ENCODE peak calls at places on chromosomes 16 and 17, in seven cellular contexts. G is WTC11, N is upper lobe of right lung, R is mucosa of descending colon, C is activated B cell treated with CpG ODN at 0.5 μM for 24 hours, Q is upper lobe of left lung, Z is stomach. E is an unnamed sample.

GRCh38 chr17:61495161-61495857 is 43.1 kb downstream of the TBX4 start:
- DNase-seq in N (no peak), Q (no peak), G (no peak), Z (no peak), R (no peak), C (no peak), E (no peak)

GRCh38 chr17:9308069-9308468 is 267.6 kb downstream of the STX8 start:
- DNase-seq in G (no peak), R (no peak), Q (no peak), Z (no peak), N (no peak), C (no peak), E (no peak)

GRCh38 chr17:32659419-32659842 is 172.6 kb downstream of the CDK5R1 start:
- DNase-seq in G (peak; percentile 83), C (peak; percentile 43), Z (peak; percentile 77), R (peak; percentile 87), N (peak; percentile 70), Q (no peak), E (peak; percentile 79)

GRCh38 chr17:42153919-42154491 is 784 bp downstream of the RAB5C start:
- DNase-seq in C (no peak), G (no peak), N (no peak), Z (no peak), R (no peak), Q (no peak), E (no peak)

GRCh38 chr16:68257906-68258800 is 6.2 kb upstream of the SLC7A6 start:
- DNase-seq in N (peak; percentile 76), R (peak; percentile 51), Q (no peak), G (no peak), Z (no peak), C (no peak), E (no peak)

GRCh38 chr17:10116676-10117075 is 81.7 kb downstream of the GAS7 start:
- DNase-seq in Q (no peak), C (no peak), Z (no peak), R (no peak), N (no peak), G (no peak), E (no peak)

GRCh38 chr16:89697616-89698331 is 3.7 kb downstream of the SPATA2L start:
- DNase-seq in Z (no peak), C (no peak), R (peak; percentile 14), G (no peak), N (no peak), Q (peak; percentile 83), E (no peak)

GRCh38 chr16:64991011-64991410 is 130.9 kb downstream of the CDH11 start:
- DNase-seq in R (no peak), C (no peak), Z (no peak), G (no peak), Q (no peak), N (no peak), E (no peak)

GRCh38 chr16:10501016-10501607 is 79.3 kb downstream of the EMP2 start:
- DNase-seq in N (no peak), R (no peak), C (no peak), G (no peak), Z (no peak), Q (no peak), E (no peak)

GRCh38 chr17:47311420-47311819 is 12.3 kb upstream of the EFCAB13 start:
- DNase-seq in C (no peak), G (no peak), N (no peak), Z (no peak), Q (no peak), R (no peak), E (no peak)

GRCh38 chr17:39123627-39124026 is 27.8 kb downstream of the PLXDC1 start:
- DNase-seq in R (no peak), Q (no peak), Z (no peak), C (no peak), G (no peak), N (no peak), E (no peak)

GRCh38 chr16:59881366-59881765 is 1147.2 kb upstream of the GOT2 start:
- DNase-seq in N (no peak), G (no peak), R (no peak), Q (no peak), C (no peak), Z (no peak), E (no peak)

GRCh38 chr16:17603614-17604013 is 132.9 kb upstream of the XYLT1 start:
- DNase-seq in G (no peak), Z (no peak), C (no peak), R (no peak), N (no peak), Q (no peak), E (no peak)

GRCh38 chr17:3970668-3971067 is 6.4 kb upstream of the ATP2A3 start:
- DNase-seq in C (no peak), N (no peak), Z (no peak), R (no peak), G (no peak), Q (no peak), E (no peak)

GRCh38 chr17:70053241-70054234 is 21.5 kb upstream of the KCNJ16 start:
- DNase-seq in Q (no peak), G (no peak), R (no peak), C (no peak), Z (no peak), N (no peak), E (no peak)

GRCh38 chr16:73065617-73066313 is 17.8 kb upstream of the ZFHX3 start:
- DNase-seq in N (peak; percentile 71), G (no peak), Q (peak; percentile 87), Z (no peak), C (no peak), R (peak; percentile 51), E (no peak)

GRCh38 chr16:87695534-87695933 is 70.3 kb downstream of the KLHDC4 start:
- DNase-seq in R (no peak), Z (no peak), C (no peak), Q (peak; percentile 66), G (no peak), N (no peak), E (no peak)

GRCh38 chr17:17403899-17404576 is 72.8 kb upstream of the MED9 start:
- DNase-seq in C (peak; percentile 30), R (peak; percentile 29), Z (no peak), G (no peak), Q (peak; percentile 82), N (peak; percentile 51), E (no peak)

DNA sequence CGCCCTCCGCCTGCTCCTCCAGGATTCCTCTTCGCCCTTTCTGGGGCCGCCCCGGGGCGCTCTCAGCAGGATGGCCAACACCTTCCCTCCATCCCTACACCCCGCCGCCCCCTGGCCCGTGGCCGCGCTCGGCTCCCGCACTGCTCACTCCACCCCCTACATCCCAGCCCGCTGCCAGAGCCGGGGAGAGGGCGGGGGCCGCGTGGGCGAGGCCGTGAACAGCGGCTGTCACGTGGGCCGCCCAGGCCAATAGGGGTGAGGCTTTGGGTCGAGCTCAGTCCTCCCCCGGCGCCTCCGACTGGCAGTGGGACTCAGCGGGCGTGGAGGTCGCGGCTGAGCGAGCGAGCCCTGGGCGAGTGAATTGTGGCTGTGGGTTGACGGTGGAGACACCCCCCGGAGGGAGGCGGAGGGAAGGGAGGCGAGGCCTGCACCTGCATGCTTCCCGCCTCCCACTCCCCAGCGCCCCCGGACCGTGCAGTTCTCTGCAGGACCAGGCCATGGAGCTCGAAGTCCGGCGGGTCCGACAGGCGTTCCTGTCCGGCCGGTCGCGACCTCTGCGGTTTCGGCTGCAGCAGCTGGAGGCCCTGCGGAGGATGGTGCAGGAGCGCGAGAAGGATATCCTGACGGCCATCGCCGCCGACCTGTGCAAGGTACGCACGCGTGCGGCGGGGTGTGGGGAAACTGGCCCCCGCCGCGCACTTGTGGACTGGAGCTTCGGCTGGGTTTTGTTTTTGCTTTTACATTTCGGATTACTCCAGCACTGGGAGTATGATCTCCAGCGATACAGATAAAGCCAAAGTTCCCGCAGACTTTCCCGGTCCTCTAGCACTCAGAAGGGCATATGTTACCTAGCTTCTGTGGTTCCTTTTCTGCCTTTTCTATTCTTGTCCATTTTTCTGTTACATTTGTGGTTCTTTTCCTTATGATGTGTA is at the start of gene ALDH3A2:
- DNase-seq in N (peak; percentile 100), Q (peak; percentile 99), R (peak; percentile 98), C (peak; percentile 91), G (peak; percentile 89), Z (peak; percentile 97), E (peak; percentile 91)
- TF ChIP-seq CTCF in N (peak; percentile 26), Q (no peak), R (no peak), C (no peak), G (no peak), Z (peak; percentile 35), E (no peak)

GRCh38 chr17:75517277-75517865 is 1.0 kb downstream of the TSEN54 start:
- DNase-seq in C (no peak), N (peak; percentile 65), R (peak; percentile 71), Z (peak; percentile 42), Q (no peak), G (no peak), E (no peak)
- TF ChIP-seq CTCF in C (no peak), N (peak; percentile 12), R (no peak), Z (peak; percentile 23), Q (no peak), G (no peak), E (no peak)

GRCh38 chr17:1899403-1900000 is 69.7 kb downstream of the RPA1 start:
- DNase-seq in N (no peak), G (no peak), Z (no peak), Q (no peak), R (no peak), C (no peak), E (no peak)
- TF ChIP-seq CTCF in N (no peak), G (no peak), Z (no peak), Q (no peak), R (no peak), C (no peak), E (peak; percentile 53)

DNA sequence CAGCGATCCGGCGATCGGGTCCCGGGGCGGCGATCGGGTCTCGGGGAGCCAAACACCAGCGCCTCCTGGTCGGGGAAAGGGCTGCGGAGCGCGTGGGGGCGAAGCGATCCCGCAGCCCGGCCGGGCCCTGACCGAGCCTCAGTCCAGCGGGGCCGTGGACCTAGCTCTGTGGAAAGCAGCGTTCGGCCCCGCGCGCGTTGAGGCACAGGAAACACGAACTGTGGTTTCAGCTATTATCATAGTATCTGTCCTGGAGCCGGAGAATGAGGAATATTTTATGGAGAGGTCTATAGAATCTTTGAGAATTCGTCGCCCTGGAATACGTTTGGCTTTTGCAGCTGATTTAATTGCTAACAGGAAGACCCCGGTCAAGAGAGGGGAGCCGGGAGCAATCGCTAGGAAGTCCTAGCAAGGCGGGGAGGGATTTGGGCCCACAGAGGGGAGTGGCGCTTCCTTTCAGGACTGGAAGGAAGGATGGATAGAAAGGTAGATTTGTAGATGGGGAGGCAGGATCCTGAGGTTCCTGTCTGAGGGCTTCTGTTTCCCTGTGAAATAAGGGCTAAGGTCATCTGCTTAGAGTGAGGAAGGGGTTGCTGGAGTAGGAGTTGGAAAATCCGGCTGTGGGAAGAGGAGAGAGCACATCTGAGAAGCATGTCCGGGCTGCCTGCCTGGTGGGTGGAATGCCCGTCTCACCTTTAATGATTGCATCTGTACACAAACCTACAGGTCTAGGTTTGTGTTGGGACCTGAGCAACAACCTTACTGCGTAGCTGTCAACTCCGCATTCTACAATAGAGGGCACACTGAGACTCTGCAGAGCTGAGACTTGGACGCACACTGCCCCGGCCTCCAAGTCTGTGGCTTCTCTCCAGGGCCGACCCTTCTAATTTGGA is 770 bp downstream of the CCNF start:
- DNase-seq in G (no peak), C (no peak), Z (no peak), R (peak; percentile 22), N (no peak), Q (no peak), E (no peak)
- TF ChIP-seq CTCF in G (no peak), C (no peak), Z (no peak), R (no peak), N (no peak), Q (no peak), E (no peak)

GRCh38 chr16:50668368-50669008 is 12.6 kb downstream of the SNX20 start:
- DNase-seq in G (no peak), R (no peak), Q (no peak), C (no peak), Z (peak; percentile 56), N (no peak), E (no peak)
- TF ChIP-seq CTCF in G (no peak), R (no peak), Q (no peak), C (no peak), Z (no peak), N (no peak), E (no peak)

E was measured in neural crest cell.